ENCODE peak calls at places on chromosomes 13 and 19, in ten cellular contexts. E, B, T, Z, L, F, I, O, K and N are unnamed samples.

GRCh38 chr13:49060698-49061387 is 85.1 kb downstream of the FNDC3A start:
- DNase-seq in K (no peak), B (no peak), Z (no peak), L (no peak), T (peak; percentile 78), F (peak; percentile 62), O (no peak), I (peak; percentile 63), E (no peak), N (no peak)

GRCh38 chr19:20453424-20453938 is 112.1 kb downstream of the ZNF737 start:
- DNase-seq in L (peak; percentile 2), O (no peak), Z (no peak), F (no peak), E (no peak), K (no peak), T (no peak), B (no peak), I (no peak), N (no peak)

GRCh38 chr19:798415-799075 is 1.3 kb downstream of the PTBP1 start:
- DNase-seq in I (no peak), Z (no peak), F (no peak), L (peak; percentile 20), O (no peak), B (peak; percentile 20), E (no peak), K (no peak), T (no peak), N (peak; percentile 2)

GRCh38 chr19:51810228-51810627 is 15.3 kb downstream of the FPR3 start:
- DNase-seq in B (no peak), Z (peak; percentile 26), L (no peak), O (no peak), T (peak; percentile 48), E (no peak), K (no peak), I (peak; percentile 21), F (peak; percentile 8), N (no peak)

GRCh38 chr13:111396457-111396856 is 76.0 kb downstream of the TEX29 start:
- DNase-seq in I (no peak), Z (no peak), F (no peak), E (no peak), T (no peak), O (no peak), K (peak; percentile 22), L (no peak), B (no peak), N (no peak)

GRCh38 chr19:45972081-45972943 is 1.4 kb downstream of the NOVA2 start:
- DNase-seq in F (no peak), T (no peak), L (peak; percentile 49), Z (no peak), O (no peak), E (peak; percentile 8), I (no peak), K (no peak), B (no peak), N (no peak)

GRCh38 chr13:49443327-49443688 is 556 bp downstream of the CAB39L start:
- DNase-seq in K (no peak), T (peak; percentile 63), Z (peak; percentile 14), F (peak; percentile 57), L (no peak), O (peak; percentile 49), B (peak; percentile 22), E (no peak), I (peak; percentile 44), N (no peak)

GRCh38 chr13:89950225-89950624 is 1397.3 kb upstream of the MIR17HG start:
- DNase-seq in T (no peak), F (no peak), I (no peak), L (no peak), B (no peak), E (no peak), O (no peak), Z (no peak), K (no peak), N (no peak)

GRCh38 chr19:46629546-46630025 is 4.7 kb upstream of the PTGIR start:
- DNase-seq in Z (no peak), O (no peak), T (no peak), B (no peak), F (no peak), E (no peak), K (no peak), L (no peak), I (peak; percentile 66), N (no peak)